ENCODE peak calls at places on chromosomes 7 and 10, in seven cellular contexts. O, E, W, Q, F, R and U are unnamed samples.

GRCh38 chr10:4981722-4982471 is 18.7 kb downstream of the AKR1C1 start:
- DNase-seq in O (peak; percentile 73), E (peak; percentile 73), W (no peak), Q (peak; percentile 69), F (peak; percentile 5), R (peak; percentile 29), U (peak; percentile 33)

GRCh38 chr10:96366508-96366907 is 7.7 kb upstream of the OPALIN start:
- DNase-seq in O (no peak), E (no peak), W (no peak), Q (no peak), F (no peak), R (no peak), U (no peak)

GRCh38 chr7:71261066-71261465 is 129.1 kb downstream of the GALNT17 start:
- DNase-seq in O (no peak), E (no peak), W (no peak), Q (no peak), F (no peak), R (no peak), U (no peak)

GRCh38 chr10:29908977-29909376 is 150.4 kb downstream of the JCAD start:
- DNase-seq in O (no peak), E (no peak), W (no peak), Q (no peak), F (no peak), R (no peak), U (no peak)

GRCh38 chr7:41928781-41929180 is 225.9 kb upstream of the INHBA start:
- DNase-seq in O (no peak), E (no peak), W (no peak), Q (no peak), F (no peak), R (no peak), U (no peak)

GRCh38 chr7:16267953-16268820 is 153.2 kb downstream of the CRPPA start:
- DNase-seq in O (no peak), E (no peak), W (no peak), Q (no peak), F (no peak), R (no peak), U (no peak)

GRCh38 chr10:124596116-124596785 is 134.6 kb downstream of the LHPP start:
- DNase-seq in O (no peak), E (no peak), W (no peak), Q (no peak), F (no peak), R (peak; percentile 22), U (no peak)

GRCh38 chr7:130921391-130922180 is 187.6 kb upstream of the KLF14 start:
- DNase-seq in O (no peak), E (peak; percentile 16), W (no peak), Q (no peak), F (no peak), R (no peak), U (no peak)

GRCh38 chr7:132430863-132431822 is 145.1 kb downstream of the PLXNA4 start:
- DNase-seq in O (no peak), E (no peak), W (no peak), Q (no peak), F (no peak), R (peak; percentile 77), U (peak; percentile 81)

GRCh38 chr10:97612386-97612785 is 20.9 kb downstream of the MORN4 start:
- DNase-seq in O (peak; percentile 72), E (peak; percentile 33), W (no peak), Q (no peak), F (no peak), R (no peak), U (peak; percentile 37)

GRCh38 chr7:116840256-116840655 is 22.1 kb upstream of the CAPZA2 start:
- DNase-seq in O (no peak), E (no peak), W (no peak), Q (no peak), F (no peak), R (no peak), U (no peak)

GRCh38 chr7:30475580-30475979 is 3.0 kb downstream of the NOD1 start:
- DNase-seq in O (no peak), E (peak; percentile 54), W (no peak), Q (no peak), F (no peak), R (no peak), U (no peak)

GRCh38 chr10:7318836-7319235 is 92.0 kb downstream of the SFMBT2 start:
- DNase-seq in O (no peak), E (no peak), W (no peak), Q (no peak), F (no peak), R (no peak), U (no peak)

GRCh38 chr7:33143996-33144718 is 14.8 kb downstream of the BBS9 start:
- DNase-seq in O (no peak), E (no peak), W (no peak), Q (no peak), F (no peak), R (no peak), U (no peak)

GRCh38 chr10:25522946-25523608 is 348.3 kb downstream of the GPR158 start:
- DNase-seq in O (peak; percentile 93), E (peak; percentile 17), W (no peak), Q (no peak), F (no peak), R (no peak), U (no peak)

GRCh38 chr7:44240983-44241510 is 40.3 kb downstream of the YKT6 start:
- DNase-seq in O (peak; percentile 92), E (peak; percentile 90), W (peak; percentile 72), Q (peak; percentile 72), F (peak; percentile 27), R (peak; percentile 65), U (peak; percentile 71)

GRCh38 chr7:152851881-152852417 is 92.4 kb downstream of the ACTR3B start:
- DNase-seq in O (peak; percentile 29), E (no peak), W (no peak), Q (no peak), F (no peak), R (no peak), U (no peak)

GRCh38 chr7:2468227-2468626 is 8.0 kb downstream of the GRIFIN start:
- DNase-seq in O (peak; percentile 47), E (no peak), W (no peak), Q (no peak), F (no peak), R (no peak), U (no peak)

GRCh38 chr7:140512317-140513000 is 33.2 kb upstream of the MKRN1 start:
- DNase-seq in O (no peak), E (peak; percentile 69), W (peak; percentile 75), Q (peak; percentile 38), F (no peak), R (peak; percentile 96), U (no peak)

GRCh38 chr10:124181656-124182055 is 88.3 kb upstream of the CHST15 start:
- DNase-seq in O (no peak), E (no peak), W (no peak), Q (no peak), F (no peak), R (no peak), U (no peak)

GRCh38 chr7:48112431-48113165 is 23.5 kb downstream of the UPP1 start:
- DNase-seq in O (no peak), E (no peak), W (no peak), Q (no peak), F (no peak), R (no peak), U (no peak)

GRCh38 chr10:101223274-101224059 is 5.8 kb downstream of the LBX1 start:
- DNase-seq in O (peak; percentile 78), E (no peak), W (no peak), Q (no peak), F (no peak), R (no peak), U (no peak)

GRCh38 chr10:114244126-114244525 is 5.1 kb downstream of the VWA2 start:
- DNase-seq in O (no peak), E (no peak), W (no peak), Q (no peak), F (no peak), R (no peak), U (no peak)

DNA sequence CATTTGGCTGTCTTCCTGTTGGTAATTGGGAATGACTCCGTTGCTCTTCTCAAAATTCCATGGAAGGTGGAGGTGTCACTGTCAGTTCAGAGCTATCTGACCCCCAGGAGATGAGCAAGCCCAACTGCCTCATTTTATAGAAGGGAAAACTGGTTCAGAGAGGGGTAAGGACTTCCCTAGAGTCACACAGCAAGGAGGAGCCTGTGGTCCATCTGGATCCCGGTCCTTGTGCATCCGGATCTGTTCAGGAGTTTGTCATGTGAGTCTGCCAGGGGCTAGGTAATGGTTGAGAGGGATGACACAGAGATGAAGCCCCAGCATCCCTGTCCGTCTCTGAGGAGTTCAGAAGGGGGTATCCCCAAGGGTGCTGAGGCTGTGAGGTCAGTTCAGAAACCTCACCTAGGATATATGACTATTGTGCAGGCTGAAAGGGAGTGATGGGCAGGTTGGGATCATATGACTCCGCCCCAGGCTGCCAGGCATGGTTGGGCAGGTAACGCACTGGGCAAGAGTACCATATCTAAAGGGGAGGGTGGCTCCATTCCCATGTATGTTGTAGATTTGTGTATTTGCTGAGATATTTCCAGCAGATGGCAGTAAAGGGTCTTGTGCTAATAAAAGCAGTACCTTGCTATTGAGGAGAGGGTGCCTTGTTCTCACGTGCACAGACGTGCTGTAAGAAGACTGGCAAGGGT is 16.0 kb upstream of the SLC29A3 start:
- DNase-seq in O (no peak), E (peak; percentile 76), W (no peak), Q (no peak), F (no peak), R (no peak), U (peak; percentile 63)
- TF ChIP-seq CTCF in O (peak; percentile 69), E (peak; percentile 58), W (no peak), Q (no peak), F (peak; percentile 61), R (no peak), U (peak; percentile 41)

GRCh38 chr7:144028547-144028946 is 20.2 kb upstream of the OR2A5 start:
- DNase-seq in O (no peak), E (no peak), W (no peak), Q (no peak), F (no peak), R (no peak), U (no peak)

GRCh38 chr7:144036302-144036858 is 12.4 kb upstream of the OR2A5 start:
- DNase-seq in O (no peak), E (no peak), W (no peak), Q (no peak), F (no peak), R (no peak), U (no peak)

GRCh38 chr7:144032985-144033384 is 15.8 kb upstream of the OR2A5 start:
- DNase-seq in O (no peak), E (no peak), W (no peak), Q (no peak), F (no peak), R (no peak), U (no peak)

GRCh38 chr7:144035385-144035784 is 13.4 kb upstream of the OR2A5 start:
- DNase-seq in O (no peak), E (no peak), W (no peak), Q (no peak), F (no peak), R (no peak), U (no peak)

GRCh38 chr7:144032483-144032882 is 16.3 kb upstream of the OR2A5 start:
- DNase-seq in O (no peak), E (no peak), W (no peak), Q (no peak), F (no peak), R (no peak), U (no peak)
- H3K4me3 ChIP-seq in O (no peak overlapping the region), E (no peak overlapping the region), W (no peak overlapping the region), Q (no peak overlapping the region), F (no peak overlapping the region), R (no peak overlapping the region), U (no peak overlapping the region)

GRCh38 chr10:128530301-128530700 is 404.1 kb upstream of the MKI67 start:
- DNase-seq in O (no peak), E (no peak), W (no peak), Q (no peak), F (no peak), R (no peak), U (peak; percentile 0)
- TF ChIP-seq CTCF in O (peak; percentile 82), E (peak; percentile 54), W (no peak), Q (no peak), F (peak; percentile 50), R (no peak), U (no peak)

GRCh38 chr10:75432763-75433162 is 1.3 kb downstream of the LRMDA start:
- DNase-seq in O (peak; percentile 60), E (no peak), W (no peak), Q (no peak), F (no peak), R (no peak), U (no peak)
- H3K4me3 ChIP-seq in O (no peak overlapping the region), E (no peak overlapping the region), W (no peak overlapping the region), Q (no peak overlapping the region), F (no peak overlapping the region), R (no peak overlapping the region), U (no peak overlapping the region)